ENCODE peak calls at places on chromosome 7, in four cellular contexts. N, R, J and P are unnamed samples.

GRCh38 chr7:128164061-128164954 is 76.8 kb upstream of the LEP start:
- DNase-seq in N (no peak), J (no peak), R (peak; percentile 85), P (no peak)

GRCh38 chr7:117807688-117808087 is 65.6 kb downstream of the CTTNBP2 start:
- DNase-seq in N (no peak), R (no peak), J (no peak), P (no peak)

GRCh38 chr7:4973728-4974198 is 14.8 kb upstream of the MMD2 start:
- DNase-seq in R (peak; percentile 76), N (peak; percentile 98), J (peak; percentile 94), P (peak; percentile 94)

GRCh38 chr7:42012786-42013360 is 224.1 kb downstream of the GLI3 start:
- DNase-seq in R (peak; percentile 72), N (no peak), J (no peak), P (no peak)

GRCh38 chr7:27198138-27198841 is 1.6 kb downstream of the HOXA13 start:
- DNase-seq in J (no peak), R (no peak), N (no peak), P (no peak)

GRCh38 chr7:13945670-13946069 is 43.8 kb downstream of the ETV1 start:
- DNase-seq in R (peak; percentile 70), N (no peak), J (no peak), P (no peak)

GRCh38 chr7:154302380-154302779 is 250.2 kb downstream of the DPP6 start:
- DNase-seq in N (no peak), R (no peak), J (no peak), P (no peak)

GRCh38 chr7:101496017-101496416 is 133.1 kb downstream of the MYL10 start:
- DNase-seq in N (no peak), J (no peak), R (no peak), P (no peak)

GRCh38 chr7:121547341-121548092 is 151.4 kb upstream of the FAM3C start:
- DNase-seq in R (peak; percentile 45), N (no peak), J (no peak), P (peak; percentile 70)

GRCh38 chr7:124162667-124163066 is 129.8 kb upstream of the TMEM229A start:
- DNase-seq in R (peak; percentile 4), J (no peak), N (no peak), P (no peak)

GRCh38 chr7:132817844-132818427 is 241.7 kb upstream of the PLXNA4 start:
- DNase-seq in R (peak; percentile 33), J (no peak), N (no peak), P (no peak)

GRCh38 chr7:50479743-50480517 is 29.8 kb upstream of the FIGNL1 start:
- DNase-seq in R (no peak), N (no peak), J (no peak), P (no peak)

GRCh38 chr7:157480651-157481050 is 143.8 kb downstream of the DNAJB6 start:
- DNase-seq in N (no peak), J (no peak), R (no peak), P (no peak)

GRCh38 chr7:15915694-15916093 is 229.2 kb upstream of the MEOX2 start:
- DNase-seq in R (no peak), N (no peak), J (no peak), P (no peak)

GRCh38 chr7:129828989-129829676 is 123.6 kb downstream of the UBE2H start:
- DNase-seq in R (no peak), N (no peak), J (no peak), P (peak; percentile 10)

GRCh38 chr7:156139633-156140032 is 327.4 kb upstream of the SHH start:
- DNase-seq in R (no peak), N (no peak), J (no peak), P (no peak)

GRCh38 chr7:30877010-30877740 is 34.5 kb upstream of the AQP1 start:
- DNase-seq in N (no peak), J (no peak), R (peak; percentile 27), P (no peak)

GRCh38 chr7:102287465-102288146 is 938 bp downstream of the SH2B2 start:
- DNase-seq in N (no peak), R (no peak), J (no peak), P (no peak)

GRCh38 chr7:16026253-16027020 is 340.0 kb upstream of the MEOX2 start:
- DNase-seq in N (no peak), J (no peak), R (peak; percentile 68), P (no peak)

GRCh38 chr7:131753620-131754222 is 197.3 kb upstream of the PODXL start:
- DNase-seq in J (no peak), N (no peak), R (no peak), P (no peak)

GRCh38 chr7:131467788-131468187 is 88.6 kb downstream of the PODXL start:
- DNase-seq in N (no peak), R (no peak), J (no peak), P (no peak)

GRCh38 chr7:5780801-5781496 is 514 bp downstream of the RNF216 start:
- DNase-seq in R (peak; percentile 10), N (peak; percentile 2), J (peak; percentile 21), P (peak; percentile 40)

GRCh38 chr7:63925626-63926460 is 72.8 kb upstream of the ZNF722 start:
- DNase-seq in R (no peak), J (peak; percentile 84), N (no peak), P (peak; percentile 96)

GRCh38 chr7:30688718-30689221 is 6.5 kb upstream of the CRHR2 start:
- DNase-seq in J (no peak), N (no peak), R (no peak), P (no peak)

GRCh38 chr7:102119213-102119651 is 167.4 kb upstream of the SH2B2 start:
- DNase-seq in N (no peak), J (no peak), R (peak; percentile 16), P (no peak)

GRCh38 chr7:158375034-158375433 is 212.6 kb downstream of the PTPRN2 start:
- DNase-seq in R (no peak), J (no peak), N (no peak), P (no peak)

GRCh38 chr7:130182990-130183389 is 22.2 kb downstream of the TMEM209 start:
- DNase-seq in R (no peak), N (no peak), J (no peak), P (no peak)

GRCh38 chr7:129538790-129539189 is 36.5 kb downstream of the SMKR1 start:
- DNase-seq in N (no peak), J (no peak), R (no peak), P (no peak)

GRCh38 chr7:20330797-20331230 is at the start of gene ITGB8:
- DNase-seq in J (peak; percentile 0), R (peak; percentile 51), N (no peak), P (peak; percentile 16)

GRCh38 chr7:99121496-99122021 is 22.3 kb downstream of the SMURF1 start:
- DNase-seq in J (no peak), R (no peak), N (no peak), P (no peak)

GRCh38 chr7:44891372-44891771 is 6.0 kb upstream of the PURB start:
- DNase-seq in J (peak; percentile 42), N (no peak), R (no peak), P (peak; percentile 46)

GRCh38 chr7:139830779-139831498 is 1.9 kb downstream of the TBXAS1 start:
- DNase-seq in N (no peak), R (no peak), J (no peak), P (no peak)

GRCh38 chr7:32892521-32893224 is 1.1 kb upstream of the KBTBD2 start:
- DNase-seq in J (peak; percentile 54), R (peak; percentile 54), N (peak; percentile 40), P (peak; percentile 59)

GRCh38 chr7:151008143-151008510 is 16.2 kb downstream of the ATG9B start:
- DNase-seq in R (no peak), J (no peak), N (no peak), P (peak; percentile 38)

GRCh38 chr7:46226860-46227259 is 305.8 kb upstream of the IGFBP3 start:
- DNase-seq in N (no peak), J (no peak), R (no peak), P (no peak)

GRCh38 chr7:30977896-30978564 is 14.3 kb downstream of the GHRHR start:
- DNase-seq in N (peak; percentile 22), J (peak; percentile 19), R (no peak), P (peak; percentile 18)